ENCODE peak calls at places on chromosomes 2 and 18, in four cellular contexts. R, D, X and K are unnamed samples.

GRCh38 chr2:176129013-176129796 is at the start of gene HOXD8:
- DNase-seq in R (no peak), D (peak), X (no peak), K (peak)

GRCh38 chr18:48956378-48956777 is 5.6 kb upstream of the SMAD7 start:
- DNase-seq in R (no peak), D (no peak), X (no peak), K (no peak)

GRCh38 chr2:69065735-69066336 is 52.9 kb downstream of the ANTXR1 start:
- DNase-seq in R (no peak), D (no peak), X (no peak), K (no peak)

GRCh38 chr2:96694816-96695455 is 44.9 kb downstream of the LMAN2L start:
- DNase-seq in R (no peak), D (no peak), X (no peak), K (no peak)

GRCh38 chr2:45728458-45728942 is 77.0 kb downstream of the PRKCE start:
- DNase-seq in R (no peak), D (no peak), X (no peak), K (no peak)

GRCh38 chr2:216490061-216490460 is 8.6 kb upstream of the RPL37A start:
- DNase-seq in R (no peak), D (peak), X (no peak), K (peak)

GRCh38 chr18:48026216-48026615 is 95.8 kb upstream of the SMAD2 start:
- DNase-seq in R (no peak), D (no peak), X (peak), K (no peak)

GRCh38 chr2:16241166-16242160 is 301.1 kb downstream of the MYCN start:
- DNase-seq in R (no peak), D (no peak), X (no peak), K (no peak)

GRCh38 chr2:127574656-127575055 is 39.2 kb downstream of the MYO7B start:
- DNase-seq in R (no peak), D (no peak), X (no peak), K (no peak)

GRCh38 chr2:167294031-167294774 is 405.9 kb downstream of the XIRP2 start:
- DNase-seq in R (no peak), D (peak), X (peak), K (no peak)

GRCh38 chr2:212124597-212124996 is 414.0 kb downstream of the ERBB4 start:
- DNase-seq in R (no peak), D (no peak), X (no peak), K (no peak)
- H3K4me3 ChIP-seq in R (no peak), D (no peak), X (peak), K (no peak)

DNA sequence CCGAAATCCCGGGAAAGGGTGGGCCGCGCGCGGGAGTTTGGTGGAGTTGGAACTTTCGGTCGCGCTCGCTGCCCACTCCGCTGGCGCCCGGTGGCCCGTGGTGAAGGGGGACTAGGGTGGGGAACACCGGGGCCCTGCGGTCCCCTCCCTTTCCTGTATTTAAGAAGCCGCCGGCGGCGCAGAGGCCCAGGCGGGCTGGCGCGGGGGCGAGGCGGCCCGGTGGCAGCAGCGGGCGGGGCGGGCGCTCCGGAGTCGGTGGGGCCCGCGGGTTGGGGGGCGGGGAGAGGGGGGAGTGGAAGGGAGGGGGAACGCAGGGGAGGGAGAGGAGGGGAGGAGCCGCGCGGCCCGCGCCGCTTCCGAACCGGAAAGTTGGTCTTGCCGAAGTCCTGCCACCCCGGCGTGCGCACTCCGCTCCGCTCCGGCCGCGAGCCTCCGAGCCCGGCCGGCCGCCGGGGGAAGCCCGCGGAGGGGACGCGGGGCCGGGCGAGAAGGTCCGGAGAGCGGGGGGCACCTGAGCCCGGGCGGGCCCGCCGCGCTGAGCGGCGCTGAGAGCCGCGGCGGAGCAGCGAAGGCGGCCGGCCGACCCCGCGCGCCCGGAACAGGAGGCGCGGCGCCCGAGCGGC is 449 bp upstream of the SALL3 start:
- DNase-seq in R (no peak), D (no peak), X (no peak), K (no peak)
- H3K4me3 ChIP-seq in R (no peak), D (peak), X (no peak), K (no peak)

GRCh38 chr18:62329676-62330454 is 4.8 kb downstream of the TNFRSF11A start:
- DNase-seq in R (no peak), D (peak), X (no peak), K (peak)
- H3K4me3 ChIP-seq in R (no peak), D (no peak), X (no peak), K (peak)

GRCh38 chr18:6155707-6156106 is 259.0 kb downstream of the L3MBTL4 start:
- DNase-seq in R (no peak), D (no peak), X (no peak), K (no peak)

GRCh38 chr18:6161549-6161948 is 253.2 kb downstream of the L3MBTL4 start:
- DNase-seq in R (no peak), D (no peak), X (no peak), K (no peak)

GRCh38 chr18:6156446-6156845 is 258.3 kb downstream of the L3MBTL4 start:
- DNase-seq in R (no peak), D (no peak), X (no peak), K (no peak)

GRCh38 chr18:6159426-6159825 is 255.3 kb downstream of the L3MBTL4 start:
- DNase-seq in R (no peak), D (no peak), X (no peak), K (no peak)

GRCh38 chr18:6158958-6159357 is 255.8 kb downstream of the L3MBTL4 start:
- DNase-seq in R (no peak), D (no peak), X (no peak), K (no peak)
- H3K4me3 ChIP-seq in R (no peak), D (no peak), X (no peak), K (no peak)

GRCh38 chr2:230343747-230344146 is 16.8 kb downstream of the SP140L start:
- DNase-seq in R (no peak), D (no peak), X (no peak), K (no peak)

GRCh38 chr2:230346921-230347533 is 20.0 kb downstream of the SP140L start:
- DNase-seq in R (no peak), D (no peak), X (no peak), K (no peak)

GRCh38 chr2:230348792-230349191 is 21.8 kb downstream of the SP140L start:
- DNase-seq in R (no peak), D (no peak), X (no peak), K (no peak)

GRCh38 chr2:230346465-230346864 is 19.5 kb downstream of the SP140L start:
- DNase-seq in R (no peak), D (no peak), X (no peak), K (no peak)

DNA sequence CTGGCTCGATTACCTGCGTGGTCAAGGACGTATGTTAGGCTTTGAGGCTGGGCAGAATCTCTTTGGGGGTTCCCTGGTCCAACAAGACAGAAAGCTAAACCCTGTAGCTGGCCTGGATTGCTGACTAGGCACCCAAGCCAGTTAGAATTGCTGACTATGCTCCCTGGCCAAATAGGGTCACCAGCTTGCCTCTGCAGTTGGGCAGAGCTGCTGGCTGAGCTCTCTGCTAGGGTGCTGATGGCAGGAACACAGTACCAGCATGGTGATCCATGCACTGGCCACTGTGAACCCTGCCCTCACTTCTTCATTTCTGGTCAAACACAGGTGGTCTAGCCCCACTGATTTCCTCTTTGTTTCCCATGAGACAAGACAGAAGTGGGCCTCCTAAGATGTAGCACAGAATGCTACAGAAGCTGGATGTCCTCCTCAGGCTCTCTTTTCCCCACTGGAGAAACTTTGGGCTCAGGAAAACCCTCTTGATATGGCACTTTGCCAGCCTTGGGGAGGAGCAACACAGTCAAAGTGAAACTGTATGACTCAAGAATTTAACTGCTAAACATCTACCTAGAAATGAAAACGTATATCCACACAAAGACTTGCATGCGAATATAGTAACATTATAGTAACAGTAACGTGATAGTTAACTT is 20.8 kb downstream of the SP140L start:
- DNase-seq in R (no peak), D (no peak), X (no peak), K (no peak)
- H3K4me3 ChIP-seq in R (no peak), D (no peak), X (no peak), K (no peak)

GRCh38 chr2:212538156-212539144 is at the start of gene ERBB4:
- DNase-seq in R (no peak), D (no peak), X (peak), K (no peak)

GRCh38 chr2:212539145-212539880 is 711 bp upstream of the ERBB4 start:
- DNase-seq in R (no peak), D (no peak), X (peak), K (no peak)

GRCh38 chr2:212535963-212536362 is 2.6 kb downstream of the ERBB4 start:
- DNase-seq in R (no peak), D (no peak), X (no peak), K (no peak)

GRCh38 chr2:212537311-212538155 is 1.1 kb downstream of the ERBB4 start:
- DNase-seq in R (no peak), D (no peak), X (peak), K (no peak)

GRCh38 chr2:212536385-212537310 is 2.0 kb downstream of the ERBB4 start:
- DNase-seq in R (no peak), D (no peak), X (no peak), K (no peak)
- H3K4me3 ChIP-seq in R (peak), D (peak), X (peak), K (no peak)